ENCODE peak calls at places on chromosomes 12 and 14, in ten cellular contexts. D, C, Q, F, G, X, Y, L, P and V are unnamed samples.
A peak's percentile ranks its signal among the peaks of the same experiment; 100 is the strongest.

GRCh38 chr14:60184597-60185555 is 19.7 kb upstream of the DHRS7 start:
- DNase-seq in G (no peak), D (no peak), X (no peak), L (no peak), C (no peak), F (no peak), Q (no peak), Y (no peak), P (no peak), V (no peak)

GRCh38 chr12:133236556-133236955 is 879 bp upstream of the ANHX start:
- DNase-seq in Q (no peak), D (no peak), Y (no peak), X (no peak), L (no peak), G (no peak), C (no peak), F (no peak), P (no peak), V (no peak)

GRCh38 chr12:851913-852312 is 97.6 kb downstream of the RAD52 start:
- DNase-seq in P (no peak), C (no peak), G (no peak), D (no peak), F (peak; percentile 67), Y (no peak), L (no peak), Q (no peak), X (no peak), V (peak; percentile 88)

GRCh38 chr12:64730585-64730964 is 28.6 kb downstream of the GNS start:
- DNase-seq in G (no peak), X (no peak), C (no peak), Y (no peak), P (no peak), D (no peak), Q (no peak), L (no peak), F (no peak), V (no peak)

GRCh38 chr14:84225243-84225642 is 1304.7 kb upstream of the FLRT2 start:
- DNase-seq in D (peak; percentile 63), X (no peak), Q (no peak), F (no peak), G (no peak), Y (peak; percentile 16), L (no peak), P (no peak), C (no peak), V (no peak)

GRCh38 chr14:72699852-72700257 is 194.0 kb downstream of the DPF3 start:
- DNase-seq in Q (no peak), C (no peak), Y (peak; percentile 9), L (no peak), F (peak; percentile 96), D (peak; percentile 42), X (no peak), P (no peak), G (no peak), V (peak; percentile 43)

GRCh38 chr14:54686219-54686870 is 119.4 kb downstream of the SAMD4A start:
- DNase-seq in P (no peak), G (no peak), F (peak; percentile 21), X (no peak), C (no peak), D (peak; percentile 27), L (no peak), Q (no peak), Y (peak; percentile 35), V (peak; percentile 83)

GRCh38 chr12:20832911-20833310 is 22.4 kb downstream of the SLCO1B3 start:
- DNase-seq in D (no peak), F (no peak), C (no peak), L (no peak), Y (peak; percentile 3), X (no peak), G (no peak), P (no peak), Q (no peak), V (no peak)